ENCODE peak calls at places on chromosomes 1 and 21, in five cellular contexts. W is CD8-positive, alpha-beta T cell; M is tibial nerve; R is transverse colon; V is heart left ventricle. H is an unnamed sample.

GRCh38 chr1:87046951-87047350 is 132.5 kb downstream of the HS2ST1 start:
- DNase-seq in W (no peak), R (no peak), M (no peak), V (no peak), H (no peak)

GRCh38 chr1:17596651-17597509 is 57.4 kb downstream of the ARHGEF10L start:
- DNase-seq in W (no peak), V (no peak), M (no peak), R (peak; percentile 88), H (peak; percentile 58)

GRCh38 chr1:113073457-113073950 is 506 bp downstream of the LRIG2 start:
- DNase-seq in W (no peak), R (peak; percentile 66), V (peak; percentile 63), M (peak; percentile 23), H (peak; percentile 65)

GRCh38 chr1:228785366-228786085 is 50.2 kb downstream of the RHOU start:
- DNase-seq in R (no peak), V (no peak), W (no peak), M (no peak), H (no peak)

GRCh38 chr1:100423832-100424337 is 71.6 kb downstream of the CDC14A start:
- DNase-seq in W (no peak), M (no peak), R (no peak), V (no peak), H (no peak)

GRCh38 chr1:205379056-205379455 is 22.3 kb upstream of the KLHDC8A start:
- DNase-seq in R (no peak), M (no peak), V (no peak), W (no peak), H (no peak)

GRCh38 chr1:16391408-16391807 is 24.4 kb downstream of the SZRD1 start:
- DNase-seq in V (no peak), R (no peak), M (no peak), W (no peak), H (peak; percentile 56)

GRCh38 chr1:219174672-219175564 is 1.2 kb downstream of the LYPLAL1 start:
- DNase-seq in W (no peak), M (no peak), V (peak; percentile 24), R (peak; percentile 10), H (peak; percentile 30)

GRCh38 chr21:38804617-38805281 is 980 bp upstream of the ETS2 start:
- DNase-seq in W (no peak), M (peak; percentile 61), R (peak; percentile 86), V (peak; percentile 89), H (peak; percentile 80)

GRCh38 chr1:104768466-104768865 is 1018.8 kb downstream of the AMY1C start:
- DNase-seq in R (no peak), M (no peak), W (no peak), V (no peak), H (no peak)

GRCh38 chr1:156852414-156852874 is 6.5 kb downstream of the INSRR start:
- DNase-seq in M (peak; percentile 35), W (no peak), V (peak; percentile 90), R (peak; percentile 34), H (peak; percentile 47)

GRCh38 chr1:233544304-233544703 is 69.6 kb upstream of the KCNK1 start:
- DNase-seq in V (no peak), W (no peak), M (no peak), R (no peak), H (no peak)

GRCh38 chr1:27602510-27603319 is 1.2 kb downstream of the AHDC1 start:
- DNase-seq in V (peak; percentile 76), M (peak; percentile 63), W (no peak), R (peak; percentile 72), H (peak; percentile 52)

GRCh38 chr1:23798662-23799142 is 1.9 kb downstream of the GALE start:
- DNase-seq in W (no peak), V (no peak), R (peak; percentile 22), M (no peak), H (no peak)
- TF ChIP-seq CTCF in W (no peak), V (no peak), R (no peak), M (no peak), H (no peak)

DNA sequence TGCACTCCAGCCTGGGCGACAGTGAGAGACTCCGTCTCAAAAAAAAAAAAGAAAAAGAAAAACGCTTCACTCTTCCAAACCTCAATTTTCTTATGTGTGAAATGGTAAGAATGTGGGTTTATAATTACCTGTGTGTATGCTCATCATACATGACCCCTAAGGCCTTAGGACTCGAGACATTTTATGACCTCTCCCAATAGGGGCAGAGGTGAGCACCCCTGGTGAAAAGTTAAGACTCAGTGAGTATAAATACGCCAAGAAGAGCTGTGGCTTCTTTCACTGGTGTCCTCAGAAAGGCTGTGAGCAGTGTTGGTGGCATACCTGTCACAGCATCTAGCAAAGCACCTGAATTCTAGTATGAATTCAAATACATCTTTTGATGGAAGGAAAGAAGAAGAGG is 7.8 kb upstream of the FCMR start:
- DNase-seq in V (no peak), W (no peak), R (no peak), M (no peak), H (no peak)
- H3K4me3 ChIP-seq in V (no peak overlapping the region), W (no peak overlapping the region), R (no peak overlapping the region), M (no peak overlapping the region), H (no peak overlapping the region)

GRCh38 chr1:188615321-188615720 is 1786.6 kb downstream of the PLA2G4A start:
- DNase-seq in R (no peak), W (no peak), V (no peak), M (no peak), H (no peak)
- H3K27ac ChIP-seq in R (no peak overlapping the region), W (no peak overlapping the region), V (no peak overlapping the region), M (no peak overlapping the region), H (no peak overlapping the region)

GRCh38 chr1:234554157-234554477 is 55.9 kb downstream of the IRF2BP2 start:
- DNase-seq in R (no peak), V (no peak), M (no peak), W (no peak), H (no peak)

GRCh38 chr1:234555390-234556112 is 54.4 kb downstream of the IRF2BP2 start:
- DNase-seq in W (no peak), R (no peak), V (no peak), M (no peak), H (peak; percentile 7)

GRCh38 chr1:234551032-234551378 is 59.0 kb downstream of the IRF2BP2 start:
- DNase-seq in R (no peak), W (no peak), M (no peak), V (no peak), H (no peak)

GRCh38 chr1:234554478-234555311 is 55.3 kb downstream of the IRF2BP2 start:
- DNase-seq in R (no peak), V (no peak), W (no peak), M (no peak), H (no peak)

DNA sequence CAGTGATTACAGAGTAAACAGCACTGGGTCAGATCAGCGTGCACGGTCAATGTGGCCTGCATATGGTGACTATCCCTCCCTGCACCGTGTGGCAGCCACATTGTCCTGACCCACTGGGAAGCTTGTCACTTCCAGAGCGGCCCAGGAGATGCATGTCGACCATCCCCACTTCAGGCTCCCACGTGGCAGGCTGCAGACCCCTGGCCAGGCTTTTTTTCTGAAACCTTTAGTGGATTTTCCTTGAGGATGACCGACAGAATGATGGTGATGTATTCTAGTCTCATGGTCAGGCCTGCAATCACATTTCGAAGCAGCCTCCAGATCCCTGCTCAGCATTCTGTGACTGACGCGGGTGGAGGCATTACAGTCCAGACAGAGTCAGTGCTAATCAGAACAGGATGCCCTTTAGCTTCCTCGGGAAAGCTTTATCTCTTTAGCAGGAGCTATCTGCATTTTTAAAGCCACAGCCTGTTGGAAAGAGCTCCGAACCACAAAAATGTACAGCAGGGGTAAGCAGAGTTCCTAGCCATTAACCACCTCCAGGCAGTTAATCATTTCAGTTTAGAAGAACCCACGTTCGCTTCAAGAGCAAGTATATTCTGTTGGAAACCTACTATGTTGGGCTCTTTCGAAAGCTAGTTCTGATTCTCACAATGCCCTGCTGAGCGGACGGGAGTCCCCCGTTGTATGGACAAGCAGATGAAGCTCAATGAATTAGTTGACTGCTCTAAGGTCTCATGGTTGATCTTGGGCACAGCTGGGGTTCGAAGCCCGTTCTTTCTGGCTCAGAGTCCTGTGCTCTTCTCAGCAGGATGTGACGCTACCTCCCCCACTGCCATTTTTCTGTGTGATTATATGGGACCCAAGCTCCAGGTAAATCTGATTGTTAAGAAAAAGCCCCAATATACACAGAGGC is 56.5 kb downstream of the IRF2BP2 start:
- DNase-seq in M (no peak), W (no peak), R (no peak), V (peak; percentile 45), H (no peak)
- TF ChIP-seq CTCF in M (no peak), W (no peak), R (no peak), V (no peak), H (no peak)

GRCh38 chr1:222898191-222898527 is 83.3 kb downstream of the DISP1 start:
- DNase-seq in R (no peak), V (no peak), M (no peak), W (no peak), H (no peak)
- H3K4me3 ChIP-seq in R (no peak overlapping the region), V (peak overlapping the region; percentile 39), M (peak overlapping the region; percentile 16), W (peak overlapping the region; percentile 10), H (no peak overlapping the region)